ENCODE peak calls at places on chromosomes 7 and 10, in seven cellular contexts. A is neuronal stem cell, T is IMR-90, K is mesendoderm, N is H9, C is H1, Y is trophoblast cell. Z is an unnamed sample.

GRCh38 chr7:106110885-106111670 is 1.0 kb downstream of the SYPL1 start:
- DNase-seq in N (no peak), T (no peak), K (no peak), Y (no peak), A (no peak), C (no peak), Z (peak; percentile 69)

GRCh38 chr7:90401989-90402388 is 1.3 kb upstream of the CLDN12 start:
- DNase-seq in C (no peak), K (peak; percentile 34), Y (no peak), T (peak; percentile 37), A (no peak), N (no peak), Z (no peak)

GRCh38 chr10:110610308-110610774 is 33.8 kb upstream of the RBM20 start:
- DNase-seq in C (no peak), K (peak; percentile 99), A (peak; percentile 50), Y (peak; percentile 80), T (peak; percentile 49), N (peak; percentile 81), Z (peak; percentile 55)

GRCh38 chr7:50838675-50839377 is 56.1 kb upstream of the GRB10 start:
- DNase-seq in T (peak; percentile 79), Y (no peak), A (no peak), K (no peak), C (no peak), N (no peak), Z (no peak)

GRCh38 chr10:109239371-109239770 is 683.9 kb downstream of the XPNPEP1 start:
- DNase-seq in N (no peak), C (no peak), K (no peak), T (peak; percentile 61), Y (no peak), A (no peak), Z (peak; percentile 82)

GRCh38 chr7:142556745-142557144 is 192.5 kb upstream of the PRSS1 start:
- DNase-seq in N (peak; percentile 72), C (no peak), T (peak; percentile 99), Y (peak; percentile 95), A (no peak), K (peak; percentile 96), Z (peak; percentile 86)

GRCh38 chr10:86314616-86315520 is 51.7 kb downstream of the GRID1 start:
- DNase-seq in T (no peak), Y (no peak), A (no peak), C (no peak), N (peak; percentile 13), K (no peak), Z (no peak)

GRCh38 chr7:8175929-8176369 is 86.0 kb downstream of the ICA1 start:
- DNase-seq in C (no peak), K (no peak), T (no peak), Y (no peak), N (no peak), A (no peak), Z (no peak)

GRCh38 chr10:85641479-85641967 is 725.1 kb downstream of the GRID1 start:
- DNase-seq in Y (peak; percentile 74), C (no peak), A (no peak), N (no peak), K (peak; percentile 7), T (no peak), Z (peak; percentile 56)

GRCh38 chr7:22001345-22002004 is 55.8 kb upstream of the CDCA7L start:
- DNase-seq in C (no peak), K (peak; percentile 61), Y (peak; percentile 59), N (no peak), T (peak; percentile 80), A (peak; percentile 61), Z (peak; percentile 71)

GRCh38 chr7:28700790-28701203 is 257.3 kb downstream of the TRIL start:
- DNase-seq in N (no peak), Y (no peak), C (no peak), A (no peak), K (no peak), T (peak; percentile 58), Z (no peak)

GRCh38 chr10:116704926-116705325 is 37.4 kb downstream of the HSPA12A start:
- DNase-seq in K (no peak), T (no peak), C (no peak), N (no peak), A (no peak), Y (no peak), Z (no peak)

GRCh38 chr7:2171855-2172254 is 60.9 kb downstream of the MAD1L1 start:
- DNase-seq in N (no peak), Y (no peak), K (no peak), T (no peak), A (no peak), C (no peak), Z (no peak)

GRCh38 chr10:92816106-92816505 is 32.2 kb upstream of the EXOC6 start:
- DNase-seq in C (no peak), Y (no peak), T (peak; percentile 73), A (no peak), N (no peak), K (no peak), Z (peak; percentile 24)

GRCh38 chr7:150978136-150978789 is at the start of gene KCNH2:
- DNase-seq in C (peak; percentile 85), N (peak; percentile 88), K (peak; percentile 73), A (peak; percentile 84), T (no peak), Y (no peak), Z (no peak)

GRCh38 chr10:75091173-75091572 is 20.3 kb upstream of the SAMD8 start:
- DNase-seq in T (no peak), Y (no peak), C (no peak), K (no peak), N (no peak), A (no peak), Z (no peak)

GRCh38 chr10:60280475-60280874 is 109.2 kb downstream of the ANK3 start:
- DNase-seq in C (no peak), A (no peak), Y (no peak), N (no peak), T (no peak), K (no peak), Z (no peak)

GRCh38 chr10:84097787-84098353 is 41.4 kb upstream of the GHITM start:
- DNase-seq in N (no peak), T (peak; percentile 10), C (no peak), Y (no peak), A (peak; percentile 15), K (no peak), Z (peak; percentile 18)

GRCh38 chr7:76220185-76221057 is 18.7 kb downstream of the SRRM3 start:
- DNase-seq in C (peak; percentile 84), N (peak; percentile 87), K (peak; percentile 88), Y (peak; percentile 22), A (peak; percentile 24), T (peak; percentile 30), Z (peak; percentile 58)

GRCh38 chr7:28507538-28508282 is 95.4 kb downstream of the CREB5 start:
- DNase-seq in A (no peak), T (no peak), K (no peak), C (no peak), N (no peak), Y (no peak), Z (no peak)

DNA sequence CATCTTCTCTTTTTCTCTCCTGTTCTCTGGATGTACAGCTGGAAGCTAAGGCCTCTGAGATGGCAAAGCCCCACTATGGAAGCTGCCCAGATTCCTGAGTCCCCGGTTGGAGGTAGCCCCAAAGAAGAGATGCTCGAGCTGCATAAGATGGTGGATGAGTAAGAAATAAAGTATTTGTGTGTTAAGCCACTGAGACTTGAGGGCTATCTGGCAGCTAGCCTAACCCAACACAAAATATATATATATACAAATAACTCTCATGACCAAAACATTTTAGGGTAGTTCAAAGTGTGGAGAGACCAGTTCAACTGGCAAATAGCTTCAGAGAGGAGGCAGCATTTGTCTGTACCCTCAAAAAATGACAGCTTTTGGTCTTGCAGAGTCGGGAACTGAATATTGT is 72.4 kb upstream of the PDE1C start:
- DNase-seq in Y (no peak), C (no peak), N (no peak), T (peak; percentile 80), A (no peak), K (no peak), Z (peak; percentile 45)
- H3K4me2 ChIP-seq in Y (no peak overlapping the region), C (no peak overlapping the region), N (no peak overlapping the region), T (peak overlapping the region; percentile 50), A (no peak overlapping the region), K (no peak overlapping the region), Z (no peak overlapping the region)

GRCh38 chr10:15363031-15363430 is 8.1 kb downstream of the FAM171A1 start:
- DNase-seq in T (peak; percentile 13), N (no peak), Y (no peak), K (peak; percentile 93), C (no peak), A (no peak), Z (peak; percentile 38)

GRCh38 chr10:15360566-15360965 is 10.5 kb downstream of the FAM171A1 start:
- DNase-seq in Y (no peak), C (no peak), N (no peak), K (no peak), A (no peak), T (no peak), Z (no peak)

GRCh38 chr10:15365690-15366089 is 5.4 kb downstream of the FAM171A1 start:
- DNase-seq in T (no peak), A (no peak), C (no peak), N (no peak), K (no peak), Y (no peak), Z (no peak)

GRCh38 chr10:15361131-15361530 is 10.0 kb downstream of the FAM171A1 start:
- DNase-seq in A (no peak), N (no peak), Y (no peak), C (no peak), T (no peak), K (no peak), Z (no peak)
- H2BK5ac ChIP-seq in A (no peak overlapping the region), N (no peak overlapping the region), Y (no peak overlapping the region), C (no peak overlapping the region), T (no peak overlapping the region), K (no peak overlapping the region), Z (no peak overlapping the region)

DNA sequence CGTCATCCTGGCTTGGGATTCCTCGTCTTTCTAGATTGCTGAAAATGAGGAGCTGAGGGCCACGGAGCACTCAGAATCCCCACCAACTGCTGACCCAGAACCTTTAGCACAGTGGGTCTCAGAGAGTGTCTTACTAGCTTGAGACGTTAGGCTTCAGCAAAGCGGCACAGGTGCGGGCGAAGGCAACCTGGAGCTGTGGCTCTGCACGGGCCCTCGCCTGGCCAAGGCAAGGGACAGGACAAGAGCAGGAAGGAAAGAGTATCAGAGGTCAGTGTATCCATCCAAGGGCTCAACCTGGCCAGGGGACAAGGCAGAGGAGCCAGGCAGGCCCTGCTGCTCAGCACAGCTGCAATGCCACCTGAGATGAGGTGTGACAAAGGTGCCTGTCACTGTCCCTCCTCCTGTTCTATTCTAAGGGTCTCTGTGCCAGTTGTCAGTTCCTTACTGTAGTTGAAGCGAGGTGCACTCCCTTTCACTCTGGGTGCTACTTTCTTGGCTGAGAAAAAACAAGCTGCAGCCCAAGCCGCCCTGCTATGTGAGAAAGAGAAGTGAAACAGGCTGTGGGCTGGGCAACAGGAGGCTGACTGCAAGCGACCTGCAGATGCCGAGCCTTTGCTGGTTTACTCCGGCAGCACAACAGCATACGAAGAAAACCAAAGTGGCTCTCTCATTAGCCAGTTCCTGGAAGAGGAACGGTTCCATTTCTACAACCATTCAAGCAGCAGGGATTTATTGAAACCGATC is 33.3 kb upstream of the KDM7A start:
- DNase-seq in T (no peak), A (no peak), Y (no peak), N (no peak), K (no peak), C (no peak), Z (no peak)
- H3K4me1 ChIP-seq in T (no peaks in the 10 kb centered on the region), A (peaks cover 5% of the 10 kb centered on the region), Y (no peaks in the 10 kb centered on the region), N (peaks cover 8% of the 10 kb centered on the region), K (no peaks in the 10 kb centered on the region), C (no peaks in the 10 kb centered on the region), Z (no peaks in the 10 kb centered on the region)

DNA sequence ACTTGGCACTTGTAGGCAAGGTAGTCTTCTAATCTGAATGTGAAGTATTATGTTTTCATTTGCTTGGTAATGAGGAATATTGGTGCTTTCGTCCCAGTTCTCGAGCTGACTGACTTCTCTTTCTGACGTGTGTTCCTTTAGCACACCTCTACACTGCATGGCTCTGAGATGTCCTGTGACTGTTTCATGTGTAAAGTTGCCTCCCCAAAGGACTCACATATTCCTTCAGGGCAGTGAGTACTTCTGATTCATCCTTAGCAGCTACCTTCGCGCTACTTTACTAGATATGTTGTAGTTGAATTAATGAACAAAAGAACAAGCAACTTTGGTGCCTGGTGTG is 113.7 kb downstream of the EGFR start:
- DNase-seq in T (no peak), C (no peak), Y (no peak), K (no peak), A (no peak), N (no peak), Z (no peak)
- H3K4me2 ChIP-seq in T (peak overlapping the region; percentile 67), C (no peak overlapping the region), Y (no peak overlapping the region), K (no peak overlapping the region), A (no peak overlapping the region), N (no peak overlapping the region), Z (no peak overlapping the region)